ENCODE peak calls at places on chromosomes 1 and 21, in seven cellular contexts. R is mammary epithelial cell; H is GM23338; T is CD8-positive, alpha-beta T cell; M is substantia nigra; L is A549; F is IMR-90. V is an unnamed sample.

GRCh38 chr1:201795066-201795465 is 33.9 kb upstream of the IPO9 start:
- DNase-seq in L (peak), T (no peak), R (no peak), F (no peak), M (no peak), H (peak), V (peak)

GRCh38 chr1:32241011-32241763 is 5.8 kb upstream of the FAM167B start:
- DNase-seq in L (peak), F (peak), T (no peak), H (peak), R (no peak), M (peak), V (peak)

GRCh38 chr21:45982256-45982757 is 737 bp downstream of the COL6A1 start:
- DNase-seq in F (no peak), H (no peak), M (no peak), L (no peak), T (no peak), R (no peak), V (peak)

GRCh38 chr1:222037720-222038119 is 295.8 kb upstream of the DUSP10 start:
- DNase-seq in T (no peak), R (no peak), M (no peak), L (no peak), H (no peak), F (no peak), V (no peak)

GRCh38 chr1:64245495-64245894 is 42.1 kb downstream of the UBE2U start:
- DNase-seq in M (no peak), R (no peak), H (peak), F (no peak), T (no peak), L (no peak), V (no peak)

GRCh38 chr1:75643460-75643859 is 32.5 kb upstream of the SLC44A5 start:
- DNase-seq in F (no peak), L (no peak), H (no peak), M (no peak), T (no peak), R (peak), V (peak)

GRCh38 chr1:227728892-227729143 is 6.3 kb downstream of the JMJD4 start:
- DNase-seq in H (no peak), L (no peak), R (no peak), M (no peak), T (no peak), F (no peak), V (no peak)

GRCh38 chr1:242651817-242652216 is 127.3 kb upstream of the PLD5 start:
- DNase-seq in T (no peak), M (no peak), L (peak), R (peak), H (peak), F (no peak), V (no peak)

GRCh38 chr21:36169465-36170128 is 13.0 kb downstream of the DOP1B start:
- DNase-seq in R (no peak), T (no peak), M (no peak), L (no peak), F (no peak), H (peak), V (no peak)

GRCh38 chr1:44819257-44819593 is 10.9 kb downstream of the BTBD19 start:
- DNase-seq in T (no peak), H (peak), R (peak), F (no peak), M (no peak), L (no peak), V (no peak)

GRCh38 chr1:51989582-51990477 is 670 bp downstream of the RAB3B start:
- DNase-seq in M (no peak), L (no peak), F (no peak), R (no peak), T (no peak), H (peak), V (no peak)

GRCh38 chr1:9466780-9467755 is 72.2 kb upstream of the SLC25A33 start:
- DNase-seq in M (no peak), F (peak), R (peak), T (no peak), L (peak), H (no peak), V (no peak)

GRCh38 chr1:183685112-183685713 is 32.1 kb upstream of the APOBEC4 start:
- DNase-seq in F (peak), L (peak), R (peak), M (no peak), H (peak), T (no peak), V (peak)

GRCh38 chr1:29584362-29584761 is 348.0 kb downstream of the PTPRU start:
- DNase-seq in M (no peak), F (no peak), T (no peak), H (no peak), R (no peak), L (no peak), V (no peak)

GRCh38 chr1:58870298-58870676 is 86.4 kb upstream of the JUN start:
- DNase-seq in T (no peak), H (no peak), L (no peak), M (no peak), F (no peak), R (no peak), V (no peak)
- H3K27ac ChIP-seq in T (no peak), H (no peak), L (no peak), M (no peak), F (no peak), R (no peak), V (no peak)

GRCh38 chr1:179058343-179059184 is 23.3 kb upstream of the TOR3A start:
- DNase-seq in R (no peak), L (no peak), H (peak), F (no peak), T (no peak), M (no peak), V (peak)
- H3K27ac ChIP-seq in R (peak), L (peak), H (peak), F (peak), T (no peak), M (no peak), V (no peak)

DNA sequence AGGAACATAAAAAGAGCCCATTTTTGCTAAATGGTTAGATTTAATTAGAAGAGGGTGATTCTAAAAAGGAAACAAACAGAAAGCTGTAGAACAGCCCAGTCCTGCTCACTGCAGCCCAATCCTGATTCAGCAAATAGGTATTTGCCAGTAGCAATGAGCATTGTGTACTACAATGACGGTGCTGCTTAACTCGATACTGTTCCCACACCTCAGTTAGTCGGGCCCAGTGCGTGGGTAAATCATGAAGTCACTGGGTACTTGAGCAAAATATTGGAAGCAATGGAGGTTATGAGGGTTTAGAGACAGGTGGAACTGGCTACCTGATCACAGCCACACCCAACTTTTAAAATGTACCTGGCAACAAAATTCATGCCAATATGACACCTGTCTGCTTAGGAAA is 101.5 kb upstream of the ADGRL2 start:
- DNase-seq in H (peak), F (peak), T (no peak), L (peak), R (peak), M (no peak), V (peak)
- H3K27ac ChIP-seq in H (no peak), F (no peak), T (no peak), L (peak), R (peak), M (no peak), V (no peak)

GRCh38 chr21:15999741-16000140 is 270.0 kb downstream of the USP25 start:
- DNase-seq in H (no peak), R (no peak), L (no peak), F (no peak), M (no peak), T (no peak), V (no peak)
- H3K27ac ChIP-seq in H (no peak), R (no peak), L (no peak), F (no peak), M (no peak), T (no peak), V (no peak)

DNA sequence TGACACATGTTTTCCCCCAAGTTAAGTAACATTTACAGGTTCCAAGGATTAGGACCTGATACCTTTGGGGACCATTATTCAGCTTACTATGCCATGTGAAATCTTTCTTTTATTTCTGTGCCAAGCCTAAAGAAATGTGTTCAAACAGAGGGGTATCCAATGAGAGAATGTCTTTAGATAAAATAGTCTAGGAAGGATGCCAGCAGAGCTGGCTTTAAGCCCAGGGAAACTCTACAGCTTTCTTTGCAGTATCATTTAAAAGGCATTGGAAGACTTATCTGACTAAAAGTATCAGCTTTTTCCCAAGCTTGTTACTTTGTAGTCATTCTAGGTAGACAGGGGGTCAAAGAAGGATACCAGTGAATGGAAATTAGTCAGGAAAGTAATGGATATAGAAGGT is 860.4 kb downstream of the PLA2G4A start:
- DNase-seq in T (no peak), F (peak), M (no peak), R (peak), H (no peak), L (no peak), V (peak)
- H3K27ac ChIP-seq in T (no peak), F (no peak), M (no peak), R (no peak), H (no peak), L (no peak), V (no peak)

GRCh38 chr1:3290915-3291314 is 163.6 kb upstream of the ARHGEF16 start:
- DNase-seq in R (no peak), H (no peak), L (peak), F (no peak), M (no peak), T (no peak), V (no peak)
- H3K27ac ChIP-seq in R (no peak), H (no peak), L (no peak), F (no peak), M (no peak), T (no peak), V (peak)